ENCODE peak calls at places on chromosomes 13 and 19, in eight cellular contexts. One of them, this sample, is unnamed.

GRCh38 chr13:93226065-93226622 is 463 bp upstream of the GPC6 start:
- DNase-seq in GM04503: no peak
- DNase-seq in BJ: no peak
- DNase-seq in activated T-helper 2 cell treated with anti-CD3 and anti-CD28 coated beads, Interferon-gamma antibody, Interleukin-2, Interleukin-4, amounts not matched to agents 10 μg/mL and 5 μg/mL and 100 μg/mL, durations not matched to agents 14 hours and 24 hours and 36 hours: no peak
- DNase-seq in NCI-H1930: no peak
- DNase-seq in activated CD4-positive, CD25-positive, alpha-beta regulatory T cell treated with anti-CD3 and anti-CD28 coated beads, Interleukin-2, amount 50 U/mL, for 16 hours: no peak
- DNase-seq in NCI-H1092 treated with DMSO at 0.1 percent for 48 hours: no peak
- DNase-seq in activated CD4-positive, alpha-beta T cell treated with anti-CD3 and anti-CD28 coated beads, Interleukin-2, amount 10 ng/mL, durations not matched to agents 7 days and 5 days: no peak
- DNase-seq in this sample: no peak

GRCh38 chr13:101738336-101738735 is 285.9 kb downstream of the ITGBL1 start:
- DNase-seq in GM04503: no peak
- DNase-seq in activated T-helper 2 cell treated with anti-CD3 and anti-CD28 coated beads, Interferon-gamma antibody, Interleukin-2, Interleukin-4, amounts not matched to agents 10 μg/mL and 5 μg/mL and 100 μg/mL, durations not matched to agents 14 hours and 24 hours and 36 hours: no peak
- DNase-seq in NCI-H1092 treated with DMSO at 0.1 percent for 48 hours: no peak
- DNase-seq in BJ: no peak
- DNase-seq in NCI-H1930: no peak
- DNase-seq in activated CD4-positive, CD25-positive, alpha-beta regulatory T cell treated with anti-CD3 and anti-CD28 coated beads, Interleukin-2, amount 50 U/mL, for 16 hours: no peak
- DNase-seq in activated CD4-positive, alpha-beta T cell treated with anti-CD3 and anti-CD28 coated beads, Interleukin-2, amount 10 ng/mL, durations not matched to agents 7 days and 5 days: no peak
- DNase-seq in this sample: no peak

GRCh38 chr13:91319996-91320395 is 27.5 kb upstream of the MIR17HG start:
- DNase-seq in NCI-H1092 treated with DMSO at 0.1 percent for 48 hours: no peak
- DNase-seq in BJ: no peak
- DNase-seq in GM04503: no peak
- DNase-seq in activated T-helper 2 cell treated with anti-CD3 and anti-CD28 coated beads, Interferon-gamma antibody, Interleukin-2, Interleukin-4, amounts not matched to agents 10 μg/mL and 5 μg/mL and 100 μg/mL, durations not matched to agents 14 hours and 24 hours and 36 hours: no peak
- DNase-seq in activated CD4-positive, alpha-beta T cell treated with anti-CD3 and anti-CD28 coated beads, Interleukin-2, amount 10 ng/mL, durations not matched to agents 7 days and 5 days: no peak
- DNase-seq in NCI-H1930: no peak
- DNase-seq in activated CD4-positive, CD25-positive, alpha-beta regulatory T cell treated with anti-CD3 and anti-CD28 coated beads, Interleukin-2, amount 50 U/mL, for 16 hours: no peak
- DNase-seq in this sample: no peak

GRCh38 chr13:107650081-107650701 is 565.1 kb downstream of the LIG4 start:
- DNase-seq in activated T-helper 2 cell treated with anti-CD3 and anti-CD28 coated beads, Interferon-gamma antibody, Interleukin-2, Interleukin-4, amounts not matched to agents 10 μg/mL and 5 μg/mL and 100 μg/mL, durations not matched to agents 14 hours and 24 hours and 36 hours: peak; percentile 10
- DNase-seq in activated CD4-positive, alpha-beta T cell treated with anti-CD3 and anti-CD28 coated beads, Interleukin-2, amount 10 ng/mL, durations not matched to agents 7 days and 5 days: peak; percentile 28
- DNase-seq in NCI-H1930: no peak
- DNase-seq in NCI-H1092 treated with DMSO at 0.1 percent for 48 hours: no peak
- DNase-seq in GM04503: no peak
- DNase-seq in BJ: no peak
- DNase-seq in activated CD4-positive, CD25-positive, alpha-beta regulatory T cell treated with anti-CD3 and anti-CD28 coated beads, Interleukin-2, amount 50 U/mL, for 16 hours: no peak
- DNase-seq in this sample: peak; percentile 88

GRCh38 chr13:49444517-49445395 is 682 bp downstream of the SETDB2 start:
- DNase-seq in NCI-H1092 treated with DMSO at 0.1 percent for 48 hours: no peak
- DNase-seq in NCI-H1930: peak; percentile 26
- DNase-seq in activated T-helper 2 cell treated with anti-CD3 and anti-CD28 coated beads, Interferon-gamma antibody, Interleukin-2, Interleukin-4, amounts not matched to agents 10 μg/mL and 5 μg/mL and 100 μg/mL, durations not matched to agents 14 hours and 24 hours and 36 hours: peak; percentile 13
- DNase-seq in GM04503: peak; percentile 46
- DNase-seq in BJ: peak; percentile 51
- DNase-seq in activated CD4-positive, CD25-positive, alpha-beta regulatory T cell treated with anti-CD3 and anti-CD28 coated beads, Interleukin-2, amount 50 U/mL, for 16 hours: peak; percentile 13
- DNase-seq in activated CD4-positive, alpha-beta T cell treated with anti-CD3 and anti-CD28 coated beads, Interleukin-2, amount 10 ng/mL, durations not matched to agents 7 days and 5 days: peak; percentile 28
- DNase-seq in this sample: peak; percentile 56

GRCh38 chr19:7989071-7989575 is 16.3 kb downstream of the ELAVL1 start:
- DNase-seq in BJ: no peak
- DNase-seq in NCI-H1092 treated with DMSO at 0.1 percent for 48 hours: no peak
- DNase-seq in activated T-helper 2 cell treated with anti-CD3 and anti-CD28 coated beads, Interferon-gamma antibody, Interleukin-2, Interleukin-4, amounts not matched to agents 10 μg/mL and 5 μg/mL and 100 μg/mL, durations not matched to agents 14 hours and 24 hours and 36 hours: no peak
- DNase-seq in activated CD4-positive, CD25-positive, alpha-beta regulatory T cell treated with anti-CD3 and anti-CD28 coated beads, Interleukin-2, amount 50 U/mL, for 16 hours: no peak
- DNase-seq in activated CD4-positive, alpha-beta T cell treated with anti-CD3 and anti-CD28 coated beads, Interleukin-2, amount 10 ng/mL, durations not matched to agents 7 days and 5 days: no peak
- DNase-seq in GM04503: no peak
- DNase-seq in NCI-H1930: no peak
- DNase-seq in this sample: no peak

GRCh38 chr19:13132471-13133166 is 14.6 kb downstream of the NACC1 start:
- DNase-seq in GM04503: no peak
- DNase-seq in NCI-H1092 treated with DMSO at 0.1 percent for 48 hours: no peak
- DNase-seq in activated CD4-positive, CD25-positive, alpha-beta regulatory T cell treated with anti-CD3 and anti-CD28 coated beads, Interleukin-2, amount 50 U/mL, for 16 hours: no peak
- DNase-seq in activated T-helper 2 cell treated with anti-CD3 and anti-CD28 coated beads, Interferon-gamma antibody, Interleukin-2, Interleukin-4, amounts not matched to agents 10 μg/mL and 5 μg/mL and 100 μg/mL, durations not matched to agents 14 hours and 24 hours and 36 hours: peak; percentile 70
- DNase-seq in activated CD4-positive, alpha-beta T cell treated with anti-CD3 and anti-CD28 coated beads, Interleukin-2, amount 10 ng/mL, durations not matched to agents 7 days and 5 days: peak; percentile 66
- DNase-seq in BJ: no peak
- DNase-seq in NCI-H1930: no peak
- DNase-seq in this sample: peak; percentile 19

GRCh38 chr13:67443901-67444300 is 213.8 kb upstream of the PCDH9 start:
- DNase-seq in activated T-helper 2 cell treated with anti-CD3 and anti-CD28 coated beads, Interferon-gamma antibody, Interleukin-2, Interleukin-4, amounts not matched to agents 10 μg/mL and 5 μg/mL and 100 μg/mL, durations not matched to agents 14 hours and 24 hours and 36 hours: no peak
- DNase-seq in NCI-H1930: no peak
- DNase-seq in activated CD4-positive, CD25-positive, alpha-beta regulatory T cell treated with anti-CD3 and anti-CD28 coated beads, Interleukin-2, amount 50 U/mL, for 16 hours: no peak
- DNase-seq in NCI-H1092 treated with DMSO at 0.1 percent for 48 hours: no peak
- DNase-seq in activated CD4-positive, alpha-beta T cell treated with anti-CD3 and anti-CD28 coated beads, Interleukin-2, amount 10 ng/mL, durations not matched to agents 7 days and 5 days: no peak
- DNase-seq in BJ: no peak
- DNase-seq in GM04503: no peak
- DNase-seq in this sample: no peak

GRCh38 chr13:93794197-93794885 is 567.7 kb downstream of the GPC6 start:
- DNase-seq in NCI-H1930: no peak
- DNase-seq in activated CD4-positive, CD25-positive, alpha-beta regulatory T cell treated with anti-CD3 and anti-CD28 coated beads, Interleukin-2, amount 50 U/mL, for 16 hours: no peak
- DNase-seq in BJ: no peak
- DNase-seq in GM04503: no peak
- DNase-seq in activated CD4-positive, alpha-beta T cell treated with anti-CD3 and anti-CD28 coated beads, Interleukin-2, amount 10 ng/mL, durations not matched to agents 7 days and 5 days: peak; percentile 12
- DNase-seq in activated T-helper 2 cell treated with anti-CD3 and anti-CD28 coated beads, Interferon-gamma antibody, Interleukin-2, Interleukin-4, amounts not matched to agents 10 μg/mL and 5 μg/mL and 100 μg/mL, durations not matched to agents 14 hours and 24 hours and 36 hours: peak; percentile 16
- DNase-seq in NCI-H1092 treated with DMSO at 0.1 percent for 48 hours: no peak
- DNase-seq in this sample: no peak

GRCh38 chr19:36672368-36672767 is 5.7 kb upstream of the ZNF461 start:
- DNase-seq in NCI-H1930: no peak
- DNase-seq in activated CD4-positive, alpha-beta T cell treated with anti-CD3 and anti-CD28 coated beads, Interleukin-2, amount 10 ng/mL, durations not matched to agents 7 days and 5 days: no peak
- DNase-seq in activated CD4-positive, CD25-positive, alpha-beta regulatory T cell treated with anti-CD3 and anti-CD28 coated beads, Interleukin-2, amount 50 U/mL, for 16 hours: no peak
- DNase-seq in GM04503: no peak
- DNase-seq in BJ: no peak
- DNase-seq in NCI-H1092 treated with DMSO at 0.1 percent for 48 hours: no peak
- DNase-seq in activated T-helper 2 cell treated with anti-CD3 and anti-CD28 coated beads, Interferon-gamma antibody, Interleukin-2, Interleukin-4, amounts not matched to agents 10 μg/mL and 5 μg/mL and 100 μg/mL, durations not matched to agents 14 hours and 24 hours and 36 hours: no peak
- DNase-seq in this sample: no peak

GRCh38 chr13:57631607-57632275 is at the start of gene PCDH17:
- DNase-seq in NCI-H1930: peak; percentile 17
- DNase-seq in activated CD4-positive, alpha-beta T cell treated with anti-CD3 and anti-CD28 coated beads, Interleukin-2, amount 10 ng/mL, durations not matched to agents 7 days and 5 days: peak; percentile 7
- DNase-seq in activated CD4-positive, CD25-positive, alpha-beta regulatory T cell treated with anti-CD3 and anti-CD28 coated beads, Interleukin-2, amount 50 U/mL, for 16 hours: no peak
- DNase-seq in NCI-H1092 treated with DMSO at 0.1 percent for 48 hours: peak; percentile 85
- DNase-seq in BJ: no peak
- DNase-seq in activated T-helper 2 cell treated with anti-CD3 and anti-CD28 coated beads, Interferon-gamma antibody, Interleukin-2, Interleukin-4, amounts not matched to agents 10 μg/mL and 5 μg/mL and 100 μg/mL, durations not matched to agents 14 hours and 24 hours and 36 hours: no peak
- DNase-seq in GM04503: no peak
- DNase-seq in this sample: peak; percentile 21

GRCh38 chr13:51550151-51550550 is 34.1 kb upstream of the WDFY2 start:
- DNase-seq in BJ: no peak
- DNase-seq in activated CD4-positive, CD25-positive, alpha-beta regulatory T cell treated with anti-CD3 and anti-CD28 coated beads, Interleukin-2, amount 50 U/mL, for 16 hours: no peak
- DNase-seq in activated CD4-positive, alpha-beta T cell treated with anti-CD3 and anti-CD28 coated beads, Interleukin-2, amount 10 ng/mL, durations not matched to agents 7 days and 5 days: no peak
- DNase-seq in activated T-helper 2 cell treated with anti-CD3 and anti-CD28 coated beads, Interferon-gamma antibody, Interleukin-2, Interleukin-4, amounts not matched to agents 10 μg/mL and 5 μg/mL and 100 μg/mL, durations not matched to agents 14 hours and 24 hours and 36 hours: no peak
- DNase-seq in NCI-H1092 treated with DMSO at 0.1 percent for 48 hours: no peak
- DNase-seq in GM04503: no peak
- DNase-seq in NCI-H1930: no peak
- DNase-seq in this sample: no peak

GRCh38 chr13:33494596-33495214 is 209.2 kb upstream of the STARD13 start:
- DNase-seq in NCI-H1930: no peak
- DNase-seq in activated T-helper 2 cell treated with anti-CD3 and anti-CD28 coated beads, Interferon-gamma antibody, Interleukin-2, Interleukin-4, amounts not matched to agents 10 μg/mL and 5 μg/mL and 100 μg/mL, durations not matched to agents 14 hours and 24 hours and 36 hours: no peak
- DNase-seq in activated CD4-positive, alpha-beta T cell treated with anti-CD3 and anti-CD28 coated beads, Interleukin-2, amount 10 ng/mL, durations not matched to agents 7 days and 5 days: no peak
- DNase-seq in NCI-H1092 treated with DMSO at 0.1 percent for 48 hours: no peak
- DNase-seq in activated CD4-positive, CD25-positive, alpha-beta regulatory T cell treated with anti-CD3 and anti-CD28 coated beads, Interleukin-2, amount 50 U/mL, for 16 hours: no peak
- DNase-seq in BJ: peak; percentile 46
- DNase-seq in GM04503: peak; percentile 45
- DNase-seq in this sample: peak; percentile 99

GRCh38 chr13:83350569-83350968 is 531.7 kb downstream of the SLITRK1 start:
- DNase-seq in GM04503: peak; percentile 4
- DNase-seq in activated CD4-positive, CD25-positive, alpha-beta regulatory T cell treated with anti-CD3 and anti-CD28 coated beads, Interleukin-2, amount 50 U/mL, for 16 hours: no peak
- DNase-seq in activated T-helper 2 cell treated with anti-CD3 and anti-CD28 coated beads, Interferon-gamma antibody, Interleukin-2, Interleukin-4, amounts not matched to agents 10 μg/mL and 5 μg/mL and 100 μg/mL, durations not matched to agents 14 hours and 24 hours and 36 hours: no peak
- DNase-seq in NCI-H1092 treated with DMSO at 0.1 percent for 48 hours: no peak
- DNase-seq in BJ: peak; percentile 22
- DNase-seq in NCI-H1930: no peak
- DNase-seq in activated CD4-positive, alpha-beta T cell treated with anti-CD3 and anti-CD28 coated beads, Interleukin-2, amount 10 ng/mL, durations not matched to agents 7 days and 5 days: no peak
- DNase-seq in this sample: no peak

GRCh38 chr19:15280915-15281683 is 48.9 kb upstream of the EPHX3 start:
- DNase-seq in GM04503: peak; percentile 55
- DNase-seq in activated T-helper 2 cell treated with anti-CD3 and anti-CD28 coated beads, Interferon-gamma antibody, Interleukin-2, Interleukin-4, amounts not matched to agents 10 μg/mL and 5 μg/mL and 100 μg/mL, durations not matched to agents 14 hours and 24 hours and 36 hours: no peak
- DNase-seq in activated CD4-positive, alpha-beta T cell treated with anti-CD3 and anti-CD28 coated beads, Interleukin-2, amount 10 ng/mL, durations not matched to agents 7 days and 5 days: no peak
- DNase-seq in NCI-H1092 treated with DMSO at 0.1 percent for 48 hours: peak; percentile 82
- DNase-seq in activated CD4-positive, CD25-positive, alpha-beta regulatory T cell treated with anti-CD3 and anti-CD28 coated beads, Interleukin-2, amount 50 U/mL, for 16 hours: no peak
- DNase-seq in BJ: no peak
- DNase-seq in NCI-H1930: peak; percentile 35
- DNase-seq in this sample: peak; percentile 73

GRCh38 chr19:40596608-40597328 is 4.4 kb upstream of the LTBP4 start:
- DNase-seq in GM04503: no peak
- DNase-seq in BJ: no peak
- DNase-seq in NCI-H1930: peak; percentile 31
- DNase-seq in activated T-helper 2 cell treated with anti-CD3 and anti-CD28 coated beads, Interferon-gamma antibody, Interleukin-2, Interleukin-4, amounts not matched to agents 10 μg/mL and 5 μg/mL and 100 μg/mL, durations not matched to agents 14 hours and 24 hours and 36 hours: no peak
- DNase-seq in NCI-H1092 treated with DMSO at 0.1 percent for 48 hours: no peak
- DNase-seq in activated CD4-positive, alpha-beta T cell treated with anti-CD3 and anti-CD28 coated beads, Interleukin-2, amount 10 ng/mL, durations not matched to agents 7 days and 5 days: no peak
- DNase-seq in activated CD4-positive, CD25-positive, alpha-beta regulatory T cell treated with anti-CD3 and anti-CD28 coated beads, Interleukin-2, amount 50 U/mL, for 16 hours: no peak
- DNase-seq in this sample: peak; percentile 74

GRCh38 chr13:73000027-73000674 is 58.7 kb upstream of the KLF5 start:
- DNase-seq in BJ: no peak
- DNase-seq in activated T-helper 2 cell treated with anti-CD3 and anti-CD28 coated beads, Interferon-gamma antibody, Interleukin-2, Interleukin-4, amounts not matched to agents 10 μg/mL and 5 μg/mL and 100 μg/mL, durations not matched to agents 14 hours and 24 hours and 36 hours: no peak
- DNase-seq in GM04503: no peak
- DNase-seq in NCI-H1930: peak; percentile 26
- DNase-seq in NCI-H1092 treated with DMSO at 0.1 percent for 48 hours: peak; percentile 16
- DNase-seq in activated CD4-positive, alpha-beta T cell treated with anti-CD3 and anti-CD28 coated beads, Interleukin-2, amount 10 ng/mL, durations not matched to agents 7 days and 5 days: no peak
- DNase-seq in activated CD4-positive, CD25-positive, alpha-beta regulatory T cell treated with anti-CD3 and anti-CD28 coated beads, Interleukin-2, amount 50 U/mL, for 16 hours: no peak
- DNase-seq in this sample: peak; percentile 75

GRCh38 chr19:970695-971094 is 13.4 kb upstream of the WDR18 start:
- DNase-seq in activated CD4-positive, CD25-positive, alpha-beta regulatory T cell treated with anti-CD3 and anti-CD28 coated beads, Interleukin-2, amount 50 U/mL, for 16 hours: no peak
- DNase-seq in NCI-H1092 treated with DMSO at 0.1 percent for 48 hours: no peak
- DNase-seq in GM04503: no peak
- DNase-seq in BJ: no peak
- DNase-seq in activated CD4-positive, alpha-beta T cell treated with anti-CD3 and anti-CD28 coated beads, Interleukin-2, amount 10 ng/mL, durations not matched to agents 7 days and 5 days: no peak
- DNase-seq in activated T-helper 2 cell treated with anti-CD3 and anti-CD28 coated beads, Interferon-gamma antibody, Interleukin-2, Interleukin-4, amounts not matched to agents 10 μg/mL and 5 μg/mL and 100 μg/mL, durations not matched to agents 14 hours and 24 hours and 36 hours: no peak
- DNase-seq in NCI-H1930: no peak
- DNase-seq in this sample: peak; percentile 21

GRCh38 chr19:4980087-4980486 is 11.2 kb downstream of the KDM4B start:
- DNase-seq in BJ: no peak
- DNase-seq in activated CD4-positive, alpha-beta T cell treated with anti-CD3 and anti-CD28 coated beads, Interleukin-2, amount 10 ng/mL, durations not matched to agents 7 days and 5 days: no peak
- DNase-seq in NCI-H1930: no peak
- DNase-seq in GM04503: no peak
- DNase-seq in NCI-H1092 treated with DMSO at 0.1 percent for 48 hours: no peak
- DNase-seq in activated CD4-positive, CD25-positive, alpha-beta regulatory T cell treated with anti-CD3 and anti-CD28 coated beads, Interleukin-2, amount 50 U/mL, for 16 hours: no peak
- DNase-seq in activated T-helper 2 cell treated with anti-CD3 and anti-CD28 coated beads, Interferon-gamma antibody, Interleukin-2, Interleukin-4, amounts not matched to agents 10 μg/mL and 5 μg/mL and 100 μg/mL, durations not matched to agents 14 hours and 24 hours and 36 hours: no peak
- DNase-seq in this sample: no peak

GRCh38 chr13:57552441-57552840 is 79.1 kb upstream of the PCDH17 start:
- DNase-seq in GM04503: no peak
- DNase-seq in NCI-H1930: no peak
- DNase-seq in BJ: no peak
- DNase-seq in activated CD4-positive, CD25-positive, alpha-beta regulatory T cell treated with anti-CD3 and anti-CD28 coated beads, Interleukin-2, amount 50 U/mL, for 16 hours: no peak
- DNase-seq in NCI-H1092 treated with DMSO at 0.1 percent for 48 hours: no peak
- DNase-seq in activated T-helper 2 cell treated with anti-CD3 and anti-CD28 coated beads, Interferon-gamma antibody, Interleukin-2, Interleukin-4, amounts not matched to agents 10 μg/mL and 5 μg/mL and 100 μg/mL, durations not matched to agents 14 hours and 24 hours and 36 hours: no peak
- DNase-seq in activated CD4-positive, alpha-beta T cell treated with anti-CD3 and anti-CD28 coated beads, Interleukin-2, amount 10 ng/mL, durations not matched to agents 7 days and 5 days: no peak
- DNase-seq in this sample: no peak

GRCh38 chr19:8403098-8403819 is 9.8 kb upstream of the MARCHF2 start:
- DNase-seq in activated CD4-positive, alpha-beta T cell treated with anti-CD3 and anti-CD28 coated beads, Interleukin-2, amount 10 ng/mL, durations not matched to agents 7 days and 5 days: no peak
- DNase-seq in NCI-H1930: no peak
- DNase-seq in BJ: no peak
- DNase-seq in activated T-helper 2 cell treated with anti-CD3 and anti-CD28 coated beads, Interferon-gamma antibody, Interleukin-2, Interleukin-4, amounts not matched to agents 10 μg/mL and 5 μg/mL and 100 μg/mL, durations not matched to agents 14 hours and 24 hours and 36 hours: no peak
- DNase-seq in activated CD4-positive, CD25-positive, alpha-beta regulatory T cell treated with anti-CD3 and anti-CD28 coated beads, Interleukin-2, amount 50 U/mL, for 16 hours: no peak
- DNase-seq in NCI-H1092 treated with DMSO at 0.1 percent for 48 hours: no peak
- DNase-seq in GM04503: no peak
- DNase-seq in this sample: no peak

This sample was measured in dermis blood vessel endothelial cell.